ENCODE peak calls at places on chromosome 7, in seven cellular contexts. P is IMR-90, G is H1, O is mesendoderm, S is H9, Q is neuronal stem cell, F is mesenchymal stem cell. K is an unnamed sample.

GRCh38 chr7:95357623-95358022 is 33.3 kb upstream of the PON1 start:
- DNase-seq in O (peak), S (no peak), P (no peak), F (no peak), G (no peak), Q (no peak), K (no peak)

GRCh38 chr7:105346593-105347322 is 42.0 kb downstream of the SRPK2 start:
- DNase-seq in S (no peak), G (no peak), Q (no peak), F (no peak), P (no peak), O (no peak), K (no peak)

GRCh38 chr7:31751726-31752125 is 64.7 kb downstream of the PPP1R17 start:
- DNase-seq in Q (no peak), O (no peak), F (no peak), G (no peak), S (no peak), P (no peak), K (no peak)

GRCh38 chr7:151175047-151175792 is 7.7 kb upstream of the GBX1 start:
- DNase-seq in O (no peak), S (peak), G (no peak), P (no peak), F (no peak), Q (no peak), K (no peak)

GRCh38 chr7:142866361-142867096 is 11.7 kb downstream of the EPHB6 start:
- DNase-seq in G (peak), F (no peak), Q (peak), P (no peak), O (peak), S (peak), K (peak)

GRCh38 chr7:106683941-106684340 is 23.0 kb upstream of the CCDC71L start:
- DNase-seq in G (no peak), P (no peak), S (no peak), O (no peak), Q (no peak), F (no peak), K (no peak)

GRCh38 chr7:123230603-123231002 is 30.8 kb upstream of the SLC13A1 start:
- DNase-seq in P (no peak), F (no peak), O (no peak), S (no peak), Q (no peak), G (no peak), K (no peak)

GRCh38 chr7:151883872-151884271 is 7.0 kb upstream of the PRKAG2 start:
- DNase-seq in F (no peak), G (no peak), S (no peak), O (no peak), Q (no peak), P (no peak), K (no peak)

GRCh38 chr7:9407816-9408215 is 974.4 kb downstream of the NXPH1 start:
- DNase-seq in Q (no peak), S (no peak), P (no peak), O (no peak), F (peak), G (no peak), K (peak)

GRCh38 chr7:99996755-99997544 is 18.4 kb upstream of the ZKSCAN1 start:
- DNase-seq in S (no peak), G (no peak), P (no peak), Q (no peak), O (no peak), F (no peak), K (no peak)

GRCh38 chr7:44400033-44400511 is 74.7 kb upstream of the CAMK2B start:
- DNase-seq in G (no peak), S (peak), P (no peak), O (no peak), F (no peak), Q (no peak), K (no peak)

GRCh38 chr7:54788664-54789063 is 29.7 kb upstream of the SEC61G start:
- DNase-seq in F (peak), S (peak), G (no peak), Q (peak), O (peak), P (peak), K (peak)

GRCh38 chr7:50399206-50399605 is 50.9 kb downstream of the FIGNL1 start:
- DNase-seq in S (no peak), Q (no peak), F (no peak), P (no peak), O (no peak), G (no peak), K (no peak)

GRCh38 chr7:99029481-99030144 is 114.3 kb downstream of the SMURF1 start:
- DNase-seq in Q (no peak), S (no peak), P (peak), G (no peak), F (no peak), O (no peak), K (no peak)

GRCh38 chr7:20556091-20556490 is 59.4 kb upstream of the ABCB5 start:
- DNase-seq in O (no peak), F (no peak), Q (no peak), G (no peak), P (no peak), S (no peak), K (no peak)

GRCh38 chr7:85074-85945 is 107.1 kb upstream of the FAM20C start:
- DNase-seq in Q (no peak), S (peak), O (peak), P (peak), G (no peak), F (no peak), K (no peak)
- H2AK5ac ChIP-seq in Q (peak), S (no peak), O (peak), P (peak), G (peak), F (no peak), K (no peak)

GRCh38 chr7:76425156-76425555 is 406 bp downstream of the ZP3 start:
- DNase-seq in O (no peak), F (no peak), Q (no peak), S (no peak), G (no peak), P (no peak), K (no peak)

GRCh38 chr7:76424413-76425111 is at the start of gene ZP3:
- DNase-seq in F (no peak), S (no peak), Q (no peak), G (no peak), P (no peak), O (no peak), K (peak)

GRCh38 chr7:76427635-76428034 is 2.9 kb downstream of the ZP3 start:
- DNase-seq in Q (no peak), S (no peak), F (no peak), P (no peak), G (no peak), O (no peak), K (peak)

GRCh38 chr7:76426246-76426645 is 1.5 kb downstream of the ZP3 start:
- DNase-seq in S (no peak), P (no peak), Q (no peak), O (no peak), F (no peak), G (no peak), K (no peak)

GRCh38 chr7:76423666-76424412 is 911 bp upstream of the ZP3 start:
- DNase-seq in Q (no peak), O (peak), G (no peak), S (peak), P (no peak), F (no peak), K (no peak)
- H4K8ac ChIP-seq in Q (no peak), O (no peak), G (no peak), S (no peak), P (no peak), F (no peak), K (peak)

GRCh38 chr7:37990337-37990736 is 69.9 kb downstream of the EPDR1 start:
- DNase-seq in S (no peak), P (no peak), F (no peak), G (no peak), O (no peak), Q (no peak), K (no peak)

GRCh38 chr7:37984775-37985390 is 64.4 kb downstream of the EPDR1 start:
- DNase-seq in F (no peak), S (no peak), G (no peak), P (no peak), O (no peak), Q (no peak), K (no peak)

GRCh38 chr7:37988721-37989650 is 68.5 kb downstream of the EPDR1 start:
- DNase-seq in P (no peak), O (no peak), Q (no peak), F (no peak), S (no peak), G (no peak), K (no peak)

GRCh38 chr7:37986780-37987380 is 66.4 kb downstream of the EPDR1 start:
- DNase-seq in G (no peak), Q (no peak), O (peak), P (no peak), F (no peak), S (peak), K (no peak)

DNA sequence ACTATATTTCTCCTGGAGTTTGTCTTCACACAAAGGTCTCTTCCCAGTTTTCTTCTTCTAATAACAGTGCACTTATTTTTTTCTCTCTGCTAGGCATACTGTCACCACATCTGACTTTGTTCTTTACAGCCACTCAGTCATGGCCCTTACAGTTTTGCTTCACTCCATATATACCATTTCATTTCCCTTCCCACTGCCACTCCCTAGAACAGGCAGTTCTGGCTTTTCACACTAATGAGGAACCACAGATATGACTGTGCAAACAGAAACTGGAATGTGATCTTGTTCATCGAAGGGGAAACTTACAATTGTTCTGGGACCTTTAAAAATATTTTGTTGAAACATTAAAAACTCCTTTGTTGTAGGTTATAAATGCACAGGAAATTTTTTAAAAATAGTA is 67.3 kb downstream of the EPDR1 start:
- DNase-seq in P (no peak), S (no peak), O (no peak), Q (no peak), G (no peak), F (no peak), K (no peak)
- H2AK5ac ChIP-seq in P (no peak), S (no peak), O (no peak), Q (no peak), G (no peak), F (no peak), K (no peak)

GRCh38 chr7:15938153-15938552 is 251.7 kb upstream of the MEOX2 start:
- DNase-seq in P (peak), Q (no peak), F (no peak), O (no peak), G (no peak), S (no peak), K (no peak)

GRCh38 chr7:15929406-15929805 is 242.9 kb upstream of the MEOX2 start:
- DNase-seq in G (no peak), F (no peak), P (no peak), S (no peak), O (no peak), Q (no peak), K (no peak)

GRCh38 chr7:15937571-15937970 is 251.1 kb upstream of the MEOX2 start:
- DNase-seq in S (no peak), O (peak), G (no peak), F (no peak), Q (no peak), P (peak), K (no peak)

DNA sequence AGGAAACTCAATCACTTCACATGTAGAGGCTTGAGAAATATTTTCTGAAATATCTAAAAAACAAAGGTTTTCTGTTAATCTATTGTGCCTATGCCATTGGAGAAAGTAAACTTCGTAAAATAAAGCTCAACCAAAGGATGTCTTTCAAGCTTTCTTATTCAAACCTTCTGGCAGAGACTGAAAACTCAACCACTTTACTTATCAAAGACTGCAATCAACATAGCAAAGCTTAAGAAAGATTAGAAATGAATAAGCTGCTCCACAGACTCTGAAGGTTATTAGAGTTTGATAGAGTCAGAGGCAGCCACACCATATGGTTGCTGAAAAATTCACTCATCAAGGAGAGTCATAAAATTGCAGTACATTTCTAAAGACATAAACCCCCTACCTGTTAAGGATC is 245.8 kb upstream of the MEOX2 start:
- DNase-seq in F (no peak), Q (no peak), P (no peak), S (no peak), O (no peak), G (no peak), K (no peak)
- H4K8ac ChIP-seq in F (no peak), Q (no peak), P (no peak), S (no peak), O (no peak), G (no peak), K (no peak)

DNA sequence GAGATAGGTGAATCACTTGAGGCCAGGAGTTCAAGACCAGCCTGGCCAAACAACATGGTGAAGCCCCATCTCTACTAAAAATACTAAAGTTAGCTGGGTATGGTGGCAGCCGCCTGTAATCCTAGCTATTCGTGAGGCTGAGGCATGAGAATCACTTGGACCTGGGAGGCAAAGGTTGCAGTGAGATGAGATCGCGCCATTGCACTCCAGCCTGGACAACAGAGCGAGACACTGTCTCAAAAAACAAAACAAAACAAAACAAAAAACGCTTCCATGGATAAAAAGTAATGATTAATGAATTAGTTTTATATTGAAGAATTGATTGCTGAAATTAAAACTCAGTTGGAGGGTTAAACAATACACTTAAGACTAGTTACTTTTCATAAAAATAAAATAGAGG is 32.3 kb downstream of the KLHDC10 start:
- DNase-seq in G (no peak), P (no peak), O (no peak), Q (no peak), F (no peak), S (no peak), K (no peak)
- H2AK5ac ChIP-seq in G (no peak), P (no peak), O (no peak), Q (no peak), F (no peak), S (no peak), K (no peak)

DNA sequence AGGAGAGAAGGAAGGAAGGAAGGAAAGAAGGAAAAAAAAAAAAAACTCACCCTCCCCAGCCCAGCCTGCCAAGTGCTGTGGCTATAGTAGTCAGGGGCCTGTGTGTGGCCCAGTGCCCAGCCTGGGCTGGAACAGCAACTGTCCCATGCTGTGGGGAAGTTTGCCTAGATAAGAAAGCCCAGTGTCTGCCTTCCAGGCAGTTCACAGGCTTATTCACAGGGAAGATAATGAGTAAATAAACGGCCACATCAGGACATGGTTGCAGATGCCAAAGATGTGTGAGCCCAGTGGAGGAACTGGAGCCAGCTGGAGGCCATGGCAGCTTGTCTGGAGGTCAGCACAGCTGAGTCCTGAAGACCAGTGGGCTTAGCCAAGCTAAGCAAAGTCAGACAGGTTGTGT is 132.4 kb upstream of the FOXK1 start:
- DNase-seq in S (no peak), F (no peak), Q (no peak), O (peak), P (no peak), G (no peak), K (no peak)
- H4K8ac ChIP-seq in S (no peak), F (no peak), Q (no peak), O (no peak), P (no peak), G (no peak), K (no peak)

GRCh38 chr7:116212859-116213258 is 2.5 kb downstream of the TES start:
- DNase-seq in P (no peak), S (no peak), O (no peak), G (no peak), F (peak), Q (no peak), K (no peak)
- H2AK5ac ChIP-seq in P (no peak), S (no peak), O (no peak), G (no peak), F (no peak), Q (no peak), K (no peak)

GRCh38 chr7:111529507-111530355 is 32.6 kb downstream of the IMMP2L start:
- DNase-seq in O (no peak), S (no peak), F (no peak), Q (no peak), G (no peak), P (peak), K (no peak)
- H4K8ac ChIP-seq in O (no peak), S (no peak), F (no peak), Q (no peak), G (no peak), P (no peak), K (no peak)

DNA sequence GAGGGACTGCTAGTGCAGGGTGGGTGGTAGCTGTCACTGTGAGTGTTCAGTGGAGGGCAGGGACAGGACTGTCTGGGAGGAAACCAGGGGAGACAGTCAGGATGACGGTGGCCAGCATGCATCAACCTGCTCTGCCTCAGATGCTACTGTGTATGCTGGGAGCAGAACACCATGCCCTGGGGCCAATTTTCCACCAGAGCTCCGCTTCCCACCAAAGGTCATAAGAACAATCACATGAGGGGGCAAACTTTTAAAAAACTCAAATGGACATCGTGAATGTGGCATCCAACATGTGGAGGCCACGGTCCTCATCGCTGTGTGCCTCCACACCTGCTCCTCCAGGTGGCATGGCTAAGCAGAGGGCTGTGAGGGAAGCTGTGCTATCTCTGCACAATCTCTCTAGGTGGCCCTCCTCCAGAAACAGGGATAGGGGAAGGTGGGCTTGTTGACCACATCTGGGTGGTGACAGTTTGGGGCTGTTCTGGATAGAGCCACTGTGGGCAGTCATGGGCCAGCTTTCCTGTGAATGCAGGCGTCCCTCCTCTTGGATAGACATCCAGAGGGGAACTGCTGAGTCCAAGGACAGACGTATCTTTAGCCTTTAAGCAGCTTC is 411.0 kb downstream of the PTPRN2 start:
- DNase-seq in Q (no peak), F (no peak), O (no peak), P (no peak), S (no peak), G (no peak), K (no peak)
- H2AK5ac ChIP-seq in Q (no peak), F (no peak), O (no peak), P (no peak), S (no peak), G (no peak), K (no peak)

DNA sequence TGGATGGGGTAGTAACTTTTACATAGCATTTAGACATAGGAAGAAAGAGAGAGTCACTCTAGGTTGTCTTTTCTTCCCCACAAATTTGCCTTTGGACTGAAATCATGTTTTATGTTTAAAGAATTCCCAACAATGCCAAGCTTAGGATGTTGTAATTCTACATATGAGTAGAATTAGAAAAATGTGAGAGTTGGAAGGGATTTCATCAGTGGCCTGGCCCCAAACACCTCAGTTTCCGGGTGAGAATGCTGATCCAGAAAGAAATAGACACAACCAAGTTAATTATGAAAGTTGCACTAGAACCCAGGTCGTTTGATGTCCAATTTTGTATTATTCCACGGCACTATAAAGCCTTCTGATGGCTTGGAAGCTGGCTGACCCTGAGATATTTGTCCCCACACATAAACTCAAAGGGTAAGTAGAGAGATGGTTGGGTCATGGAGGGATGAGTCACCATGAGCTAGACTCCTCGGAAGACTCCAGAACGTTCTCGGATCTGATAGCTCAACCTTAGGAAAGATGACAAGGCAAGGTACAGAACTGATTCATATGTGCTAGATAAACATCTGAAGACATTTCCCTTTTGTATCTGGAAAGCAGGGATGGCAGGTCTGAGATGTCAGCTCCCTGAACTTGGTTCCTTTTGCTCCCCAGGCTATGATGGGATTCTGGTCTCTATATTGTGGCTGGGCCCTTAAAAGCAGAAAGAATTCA is 48.8 kb upstream of the SLC35B4 start:
- DNase-seq in P (peak), S (no peak), Q (no peak), G (no peak), F (no peak), O (no peak), K (peak)
- H4K8ac ChIP-seq in P (no peak), S (no peak), Q (no peak), G (no peak), F (no peak), O (no peak), K (no peak)